ENCODE peak calls at places on chromosomes 12 and 14, in four cellular contexts. B is MM.1S, F is GM23248, T is neural progenitor cell. K is an unnamed sample.
A peak's percentile ranks its signal among the peaks of the same experiment; 100 is the strongest.

GRCh38 chr12:10033783-10034381 is 3.4 kb downstream of the CLEC9A start:
- DNase-seq in B (peak; percentile 51), F (peak; percentile 48), T (no peak), K (peak; percentile 42)

GRCh38 chr12:99704036-99704435 is 56.5 kb downstream of the GARIN6 start:
- DNase-seq in F (no peak), T (no peak), B (no peak), K (no peak)

GRCh38 chr12:48197549-48197966 is 5.5 kb downstream of the OR10AD1 start:
- DNase-seq in F (peak; percentile 74), B (peak; percentile 61), T (peak; percentile 37), K (peak; percentile 43)

GRCh38 chr14:56002876-56003625 is 115.2 kb upstream of the PELI2 start:
- DNase-seq in F (no peak), B (peak; percentile 14), T (peak; percentile 29), K (no peak)

GRCh38 chr14:100692859-100693558 is 33.7 kb upstream of the DLK1 start:
- DNase-seq in T (no peak), B (no peak), F (peak; percentile 95), K (peak; percentile 98)

GRCh38 chr12:106903241-106903950 is 52.3 kb upstream of the TMEM263 start:
- DNase-seq in F (peak; percentile 84), T (peak; percentile 93), B (peak; percentile 81), K (peak; percentile 81)

GRCh38 chr14:69400154-69400553 is 1.7 kb downstream of the SLC39A9 start:
- DNase-seq in F (no peak), T (no peak), B (no peak), K (no peak)

GRCh38 chr12:139585-139984 is 73.0 kb downstream of the IQSEC3 start:
- DNase-seq in T (peak; percentile 69), F (peak; percentile 19), B (no peak), K (no peak)

GRCh38 chr14:58923751-58924405 is 264.6 kb upstream of the DAAM1 start:
- DNase-seq in F (no peak), T (peak; percentile 52), B (no peak), K (no peak)

GRCh38 chr14:106286697-106287290 is 760.4 kb downstream of the TMEM121 start:
- DNase-seq in T (no peak), B (no peak), F (no peak), K (no peak)

DNA sequence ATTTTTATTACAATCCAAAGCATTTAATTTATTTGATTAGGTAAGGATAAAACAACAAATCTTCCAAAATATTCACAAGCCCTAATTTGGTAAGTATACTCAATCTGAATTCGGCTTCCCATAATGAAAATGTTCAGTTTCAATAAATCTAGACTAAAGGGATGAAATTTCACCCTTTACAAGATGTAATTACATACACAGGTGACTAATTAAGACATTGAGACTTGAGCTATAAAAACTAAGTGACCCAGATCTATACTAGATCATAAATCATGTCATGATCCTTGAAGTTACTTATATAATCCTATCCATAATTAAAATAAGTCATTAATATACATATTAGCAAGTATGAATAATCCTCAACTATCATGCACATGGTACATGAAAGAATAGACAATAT is 36.6 kb downstream of the LRP6 start:
- DNase-seq in F (no peak), B (no peak), T (no peak), K (no peak)
- TF ChIP-seq EZH2 in F (no peak), B (no peak), T (no peak), K (no peak)

DNA sequence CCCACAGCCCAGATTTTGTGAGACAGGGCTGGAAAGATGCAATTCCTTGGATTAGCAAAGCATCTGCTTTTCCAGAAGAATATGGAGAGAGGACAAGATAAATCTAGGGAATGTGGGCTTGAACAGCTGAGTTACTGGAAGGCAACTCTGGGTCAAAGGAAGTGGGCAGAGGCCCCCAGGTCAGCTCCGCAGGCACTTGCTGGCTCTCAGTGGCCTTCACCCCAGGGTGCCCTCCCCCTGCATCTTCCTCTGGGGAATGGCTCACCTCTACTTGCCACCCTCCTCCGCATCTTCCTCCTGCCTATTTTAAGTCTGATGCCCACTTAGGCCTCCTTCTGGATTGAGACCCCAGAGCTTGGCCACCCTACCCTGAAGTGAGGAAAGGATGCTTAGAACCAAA is 10.5 kb upstream of the PNMA1 start:
- DNase-seq in T (no peak), F (no peak), B (no peak), K (peak; percentile 1)
- H3F3A ChIP-seq in T (peaks cover 2% of the 10 kb centered on the region), F (peaks cover 48% of the 10 kb centered on the region), B (no peaks in the 10 kb centered on the region), K (peaks cover 6% of the 10 kb centered on the region)

DNA sequence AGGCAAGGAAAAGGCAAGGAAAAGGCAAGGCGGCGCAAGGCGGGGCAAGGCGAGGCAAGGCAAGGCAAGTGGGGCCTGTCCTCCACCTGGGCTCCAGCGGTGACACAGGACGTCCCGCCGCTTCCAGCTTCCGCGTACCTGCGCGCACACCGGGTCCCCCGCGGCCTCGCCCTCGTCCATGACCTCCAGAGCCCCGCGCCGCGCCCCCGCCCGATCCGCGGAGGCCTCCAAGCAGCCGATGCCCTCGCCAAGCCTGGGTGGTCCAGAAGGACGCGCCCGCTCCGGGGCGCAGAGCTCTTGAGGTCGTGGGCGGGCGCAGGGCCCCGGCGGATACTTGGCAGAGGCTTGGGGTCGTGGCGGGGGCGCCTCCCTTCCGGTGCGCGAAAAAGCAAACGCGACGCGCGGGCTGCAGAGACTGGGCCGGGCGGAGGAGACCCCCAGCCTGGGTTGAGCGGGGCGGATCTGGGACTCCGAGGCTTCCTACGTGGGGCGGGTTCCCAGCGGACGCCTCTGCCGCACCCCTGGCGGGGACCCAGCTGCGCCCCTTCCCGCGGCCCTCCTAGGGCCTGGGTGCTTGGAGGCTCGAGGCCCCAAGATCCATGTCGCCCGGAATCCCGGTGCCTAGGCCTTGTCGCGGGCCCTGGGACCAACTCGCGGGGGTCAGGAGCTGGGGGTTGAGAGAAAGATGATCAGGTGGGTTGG is 60.7 kb upstream of the EIF5 start:
- DNase-seq in B (no peak), T (no peak), F (peak; percentile 23), K (no peak)
- H2AFZ ChIP-seq in B (no peak overlapping the region), T (no peak overlapping the region), F (peak overlapping the region; percentile 67), K (no peak overlapping the region)

GRCh38 chr12:52371716-52372115 is 4.4 kb upstream of the KRT85 start:
- DNase-seq in B (no peak), T (no peak), F (no peak), K (no peak)

GRCh38 chr12:52369809-52370208 is 2.5 kb upstream of the KRT85 start:
- DNase-seq in T (no peak), B (no peak), F (no peak), K (no peak)

GRCh38 chr12:52372216-52373154 is 5.2 kb upstream of the KRT85 start:
- DNase-seq in B (peak; percentile 52), F (peak; percentile 95), T (peak; percentile 89), K (peak; percentile 88)

GRCh38 chr12:52369220-52369619 is 1.9 kb upstream of the KRT85 start:
- DNase-seq in F (peak; percentile 10), B (no peak), T (no peak), K (no peak)

GRCh38 chr12:52370906-52371608 is 3.8 kb upstream of the KRT85 start:
- DNase-seq in T (peak; percentile 25), B (no peak), F (peak; percentile 70), K (no peak)
- TF ChIP-seq EZH2 in T (no peak), B (no peak), F (no peak), K (no peak)

DNA sequence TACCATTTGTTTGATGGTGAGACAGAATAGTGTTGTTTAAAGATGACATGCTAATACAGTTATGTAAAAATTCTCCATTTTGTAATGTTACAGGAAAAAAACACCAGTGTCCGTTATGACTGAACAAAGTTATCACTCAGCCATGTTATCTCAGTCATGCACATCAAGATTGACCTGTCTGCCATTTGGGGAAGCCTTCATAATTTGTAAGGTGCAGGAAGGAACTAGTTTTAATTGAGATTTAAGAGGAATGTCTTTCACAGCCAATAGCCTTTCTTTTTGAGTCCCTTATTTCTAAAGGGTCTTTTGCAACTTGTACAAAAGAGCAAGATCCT is 432.2 kb downstream of the RAD51B start:
- DNase-seq in F (no peak), B (no peak), T (no peak), K (no peak)
- H3F3A ChIP-seq in F (peaks cover 41% of the 10 kb centered on the region), B (no peaks in the 10 kb centered on the region), T (peaks cover 26% of the 10 kb centered on the region), K (no peaks in the 10 kb centered on the region)

DNA sequence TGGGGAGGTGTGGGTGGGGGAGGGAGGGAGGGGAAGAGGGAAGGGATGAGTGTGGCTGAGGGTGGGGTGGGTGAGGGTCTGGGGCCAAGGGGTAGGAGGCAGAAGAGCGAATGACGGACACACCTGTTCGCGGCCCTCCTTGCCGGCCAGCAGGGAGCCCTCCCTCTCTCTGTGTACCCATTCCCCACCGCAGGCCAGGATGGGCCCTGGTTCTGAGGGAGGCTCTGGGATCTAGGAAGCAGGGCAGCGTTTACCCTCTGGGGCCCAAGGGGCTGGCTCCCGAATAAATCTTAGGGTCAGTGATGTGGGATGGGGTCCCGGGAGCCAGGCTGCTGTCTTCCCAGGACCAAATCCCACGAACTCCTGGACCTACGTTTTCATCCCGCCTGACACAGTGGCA is 46.0 kb upstream of the ESRRB start:
- DNase-seq in T (peak; percentile 28), B (no peak), F (no peak), K (no peak)
- H2AFZ ChIP-seq in T (peak overlapping the region; percentile 53), B (no peak overlapping the region), F (no peak overlapping the region), K (no peak overlapping the region)

GRCh38 chr12:50032516-50033316 is 7.4 kb upstream of the RACGAP1 start:
- DNase-seq in F (peak; percentile 44), T (peak; percentile 68), B (no peak), K (no peak)
- TF ChIP-seq EZH2 in F (no peak), T (no peak), B (no peak), K (no peak)